ENCODE peak calls at places on chromosomes 4 and X, in eight cellular contexts. One of them, this sample, is unnamed.
A peak's percentile ranks its signal among the peaks of the same experiment; 100 is the strongest.

GRCh38 chrX:9865804-9866471 is 79.7 kb downstream of the SHROOM2 start:
- DNase-seq in mammary epithelial cell: peak; percentile 32
- DNase-seq in A549: no peak
- DNase-seq in testis: no peak
- DNase-seq in prostate gland: no peak
- DNase-seq in IMR-90: peak; percentile 61
- DNase-seq in heart right ventricle: no peak
- DNase-seq in Caco-2: no peak
- DNase-seq in this sample: peak; percentile 27

GRCh38 chr4:171718069-171718468 is 95.1 kb upstream of the GALNTL6 start:
- DNase-seq in mammary epithelial cell: no peak
- DNase-seq in A549: no peak
- DNase-seq in testis: no peak
- DNase-seq in prostate gland: no peak
- DNase-seq in IMR-90: no peak
- DNase-seq in heart right ventricle: no peak
- DNase-seq in Caco-2: no peak
- DNase-seq in this sample: no peak

GRCh38 chr4:113958766-113959540 is 20.5 kb downstream of the ARSJ start:
- DNase-seq in mammary epithelial cell: peak; percentile 86
- DNase-seq in A549: peak; percentile 83
- DNase-seq in testis: no peak
- DNase-seq in prostate gland: peak; percentile 32
- DNase-seq in IMR-90: peak; percentile 97
- DNase-seq in heart right ventricle: no peak
- DNase-seq in Caco-2: peak; percentile 60
- DNase-seq in this sample: no peak

GRCh38 chrX:40422021-40422420 is 158.7 kb upstream of the ATP6AP2 start:
- DNase-seq in mammary epithelial cell: no peak
- DNase-seq in A549: no peak
- DNase-seq in testis: no peak
- DNase-seq in prostate gland: no peak
- DNase-seq in IMR-90: no peak
- DNase-seq in heart right ventricle: no peak
- DNase-seq in Caco-2: no peak
- DNase-seq in this sample: no peak

GRCh38 chr4:111268769-111269414 is 646.0 kb upstream of the PITX2 start:
- DNase-seq in mammary epithelial cell: no peak
- DNase-seq in A549: no peak
- DNase-seq in testis: no peak
- DNase-seq in prostate gland: no peak
- DNase-seq in IMR-90: peak; percentile 49
- DNase-seq in heart right ventricle: no peak
- DNase-seq in Caco-2: no peak
- DNase-seq in this sample: no peak

GRCh38 chrX:21056636-21057035 is 317.6 kb upstream of the CNKSR2 start:
- DNase-seq in mammary epithelial cell: peak; percentile 31
- DNase-seq in A549: peak; percentile 38
- DNase-seq in testis: no peak
- DNase-seq in prostate gland: no peak
- DNase-seq in IMR-90: no peak
- DNase-seq in heart right ventricle: no peak
- DNase-seq in Caco-2: no peak
- DNase-seq in this sample: no peak

GRCh38 chrX:131752493-131753198 is 208.8 kb downstream of the OR13H1 start:
- DNase-seq in mammary epithelial cell: peak; percentile 77
- DNase-seq in A549: peak; percentile 92
- DNase-seq in testis: no peak
- DNase-seq in prostate gland: no peak
- DNase-seq in IMR-90: peak; percentile 88
- DNase-seq in heart right ventricle: no peak
- DNase-seq in Caco-2: no peak
- DNase-seq in this sample: peak; percentile 89

GRCh38 chr4:55561884-55562283 is 15.2 kb upstream of the CLOCK start:
- DNase-seq in mammary epithelial cell: no peak
- DNase-seq in A549: no peak
- DNase-seq in testis: no peak
- DNase-seq in prostate gland: no peak
- DNase-seq in IMR-90: no peak
- DNase-seq in heart right ventricle: no peak
- DNase-seq in Caco-2: no peak
- DNase-seq in this sample: no peak

GRCh38 chr4:44760142-44760898 is 34.0 kb upstream of the GNPDA2 start:
- DNase-seq in mammary epithelial cell: peak; percentile 12
- DNase-seq in A549: peak; percentile 23
- DNase-seq in testis: no peak
- DNase-seq in prostate gland: no peak
- DNase-seq in IMR-90: peak; percentile 20
- DNase-seq in heart right ventricle: no peak
- DNase-seq in Caco-2: peak; percentile 32
- DNase-seq in this sample: no peak

GRCh38 chrX:39828971-39829370 is 268.8 kb downstream of the BCOR start:
- DNase-seq in mammary epithelial cell: no peak
- DNase-seq in A549: no peak
- DNase-seq in testis: no peak
- DNase-seq in prostate gland: no peak
- DNase-seq in IMR-90: no peak
- DNase-seq in heart right ventricle: no peak
- DNase-seq in Caco-2: no peak
- DNase-seq in this sample: no peak

GRCh38 chr4:41009411-41009810 is 204.9 kb downstream of the APBB2 start:
- DNase-seq in mammary epithelial cell: peak; percentile 73
- DNase-seq in A549: peak; percentile 37
- DNase-seq in testis: no peak
- DNase-seq in prostate gland: no peak
- DNase-seq in IMR-90: peak; percentile 87
- DNase-seq in heart right ventricle: no peak
- DNase-seq in Caco-2: no peak
- DNase-seq in this sample: no peak

GRCh38 chrX:101799387-101799786 is 132.4 kb downstream of the ZMAT1 start:
- DNase-seq in mammary epithelial cell: peak; percentile 78
- DNase-seq in A549: peak; percentile 86
- DNase-seq in testis: peak; percentile 93
- DNase-seq in prostate gland: peak; percentile 88
- DNase-seq in IMR-90: peak; percentile 80
- DNase-seq in heart right ventricle: peak; percentile 90
- DNase-seq in Caco-2: peak; percentile 77
- DNase-seq in this sample: peak; percentile 90

GRCh38 chrX:31656013-31656412 is 584.2 kb upstream of the FTHL17 start:
- DNase-seq in mammary epithelial cell: peak; percentile 17
- DNase-seq in A549: no peak
- DNase-seq in testis: no peak
- DNase-seq in prostate gland: no peak
- DNase-seq in IMR-90: peak; percentile 47
- DNase-seq in heart right ventricle: no peak
- DNase-seq in Caco-2: no peak
- DNase-seq in this sample: no peak

GRCh38 chr4:83075696-83076095 is 38.8 kb downstream of the PLAC8 start:
- DNase-seq in mammary epithelial cell: no peak
- DNase-seq in A549: no peak
- DNase-seq in testis: no peak
- DNase-seq in prostate gland: no peak
- DNase-seq in IMR-90: peak; percentile 78
- DNase-seq in heart right ventricle: no peak
- DNase-seq in Caco-2: no peak
- DNase-seq in this sample: no peak

GRCh38 chr4:87073187-87073569 is 138.4 kb downstream of the AFF1 start:
- DNase-seq in mammary epithelial cell: no peak
- DNase-seq in A549: no peak
- DNase-seq in testis: no peak
- DNase-seq in prostate gland: no peak
- DNase-seq in IMR-90: no peak
- DNase-seq in heart right ventricle: no peak
- DNase-seq in Caco-2: no peak
- DNase-seq in this sample: no peak

GRCh38 chr4:87076690-87077358 is 142.0 kb downstream of the AFF1 start:
- DNase-seq in mammary epithelial cell: no peak
- DNase-seq in A549: no peak
- DNase-seq in testis: no peak
- DNase-seq in prostate gland: peak; percentile 44
- DNase-seq in IMR-90: no peak
- DNase-seq in heart right ventricle: no peak
- DNase-seq in Caco-2: no peak
- DNase-seq in this sample: no peak

GRCh38 chr4:87073570-87074470 is 139.0 kb downstream of the AFF1 start:
- DNase-seq in mammary epithelial cell: peak; percentile 17
- DNase-seq in A549: no peak
- DNase-seq in testis: peak; percentile 34
- DNase-seq in prostate gland: peak; percentile 53
- DNase-seq in IMR-90: peak; percentile 62
- DNase-seq in heart right ventricle: no peak
- DNase-seq in Caco-2: no peak
- DNase-seq in this sample: no peak

GRCh38 chr4:87077834-87078585 is 142.4 kb downstream of the KLHL8 start:
- DNase-seq in mammary epithelial cell: peak; percentile 33
- DNase-seq in A549: no peak
- DNase-seq in testis: peak; percentile 34
- DNase-seq in prostate gland: no peak
- DNase-seq in IMR-90: no peak
- DNase-seq in heart right ventricle: no peak
- DNase-seq in Caco-2: no peak
- DNase-seq in this sample: no peak

GRCh38 chr4:87075876-87076275 is 141.1 kb downstream of the AFF1 start:
- DNase-seq in mammary epithelial cell: no peak
- DNase-seq in A549: no peak
- DNase-seq in testis: no peak
- DNase-seq in prostate gland: no peak
- DNase-seq in IMR-90: no peak
- DNase-seq in heart right ventricle: no peak
- DNase-seq in Caco-2: no peak
- DNase-seq in this sample: no peak
- H3K4me1 ChIP-seq in mammary epithelial cell: peaks cover 30% of the 10 kb centered on the region
- H3K4me1 ChIP-seq in A549: peaks cover 41% of the 10 kb centered on the region
- H3K4me1 ChIP-seq in testis: peaks cover 36% of the 10 kb centered on the region
- H3K4me1 ChIP-seq in prostate gland: peaks cover 34% of the 10 kb centered on the region
- H3K4me1 ChIP-seq in IMR-90: peaks cover 13% of the 10 kb centered on the region
- H3K4me1 ChIP-seq in heart right ventricle: peaks cover 94% of the 10 kb centered on the region
- H3K4me1 ChIP-seq in Caco-2: no peaks in the 10 kb centered on the region
- H3K4me1 ChIP-seq in this sample: peaks cover 92% of the 10 kb centered on the region

DNA sequence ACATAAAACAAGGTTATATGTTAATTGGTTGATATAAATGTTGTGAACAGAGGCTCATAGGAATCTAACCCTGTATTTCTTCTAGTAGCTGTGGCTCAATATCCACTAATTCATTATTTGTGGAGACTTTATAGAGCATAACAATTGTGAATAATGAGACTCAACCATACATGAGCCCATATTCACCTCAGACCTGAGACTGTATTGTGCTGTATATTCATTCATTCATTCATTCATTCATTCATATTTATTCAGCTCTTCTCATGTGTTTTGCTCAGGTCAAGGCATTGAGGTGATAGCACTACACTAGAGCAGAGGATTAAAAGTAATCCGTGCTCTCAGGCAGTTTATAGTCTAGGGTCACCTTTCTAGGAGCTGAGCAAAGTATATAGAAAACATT is 24.5 kb upstream of the ANXA3 start:
- DNase-seq in mammary epithelial cell: no peak
- DNase-seq in A549: no peak
- DNase-seq in testis: no peak
- DNase-seq in prostate gland: no peak
- DNase-seq in IMR-90: no peak
- DNase-seq in heart right ventricle: no peak
- DNase-seq in Caco-2: no peak
- DNase-seq in this sample: no peak
- H3K4me1 ChIP-seq in mammary epithelial cell: peaks cover 16% of the 10 kb centered on the region
- H3K4me1 ChIP-seq in A549: peaks cover 22% of the 10 kb centered on the region
- H3K4me1 ChIP-seq in testis: no peaks in the 10 kb centered on the region
- H3K4me1 ChIP-seq in prostate gland: no peaks in the 10 kb centered on the region
- H3K4me1 ChIP-seq in IMR-90: peaks cover 10% of the 10 kb centered on the region
- H3K4me1 ChIP-seq in heart right ventricle: no peaks in the 10 kb centered on the region
- H3K4me1 ChIP-seq in Caco-2: no peaks in the 10 kb centered on the region
- H3K4me1 ChIP-seq in this sample: no peaks in the 10 kb centered on the region

DNA sequence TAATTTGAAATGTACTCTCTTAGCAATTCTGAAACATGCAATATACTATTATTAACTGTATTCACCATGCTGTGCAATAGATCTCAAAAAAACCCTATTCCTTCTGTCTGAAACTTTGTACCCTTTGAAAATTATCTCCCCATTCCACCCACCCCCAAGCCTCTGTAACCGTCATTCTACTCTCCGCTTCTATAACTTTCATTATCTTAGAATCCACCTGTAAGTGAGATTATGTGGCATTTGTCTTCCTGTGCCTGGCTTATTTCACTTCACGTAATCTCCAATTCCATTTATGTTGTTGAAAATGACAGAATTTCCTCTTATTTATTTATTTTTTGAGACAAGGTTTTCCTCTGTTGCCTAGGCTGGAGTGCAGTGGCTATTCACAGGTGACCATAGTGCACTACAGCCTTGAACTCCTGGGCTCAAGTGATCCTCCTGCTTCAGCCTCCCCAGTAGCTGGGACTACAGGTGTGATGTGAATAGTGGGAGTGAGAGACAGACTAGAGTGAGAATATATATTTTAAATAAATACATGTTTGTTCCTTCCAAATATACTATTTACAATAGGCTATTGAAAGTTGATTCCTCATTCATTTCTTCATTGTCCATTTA is 30.5 kb downstream of the VSIG4 start:
- DNase-seq in mammary epithelial cell: no peak
- DNase-seq in A549: no peak
- DNase-seq in testis: no peak
- DNase-seq in prostate gland: no peak
- DNase-seq in IMR-90: no peak
- DNase-seq in heart right ventricle: no peak
- DNase-seq in Caco-2: no peak
- DNase-seq in this sample: no peak
- H3K4me1 ChIP-seq in mammary epithelial cell: peaks cover 5% of the 10 kb centered on the region
- H3K4me1 ChIP-seq in A549: no peaks in the 10 kb centered on the region
- H3K4me1 ChIP-seq in testis: no peaks in the 10 kb centered on the region
- H3K4me1 ChIP-seq in prostate gland: no peaks in the 10 kb centered on the region
- H3K4me1 ChIP-seq in IMR-90: no peaks in the 10 kb centered on the region
- H3K4me1 ChIP-seq in heart right ventricle: peaks cover 73% of the 10 kb centered on the region
- H3K4me1 ChIP-seq in Caco-2: no peaks in the 10 kb centered on the region
- H3K4me1 ChIP-seq in this sample: no peaks in the 10 kb centered on the region

GRCh38 chr4:143357161-143357845 is 20.6 kb downstream of the GAB1 start:
- DNase-seq in mammary epithelial cell: peak; percentile 87
- DNase-seq in A549: no peak
- DNase-seq in testis: no peak
- DNase-seq in prostate gland: no peak
- DNase-seq in IMR-90: no peak
- DNase-seq in heart right ventricle: no peak
- DNase-seq in Caco-2: no peak
- DNase-seq in this sample: no peak

GRCh38 chr4:143358923-143359694 is 22.4 kb downstream of the GAB1 start:
- DNase-seq in mammary epithelial cell: peak; percentile 81
- DNase-seq in A549: peak; percentile 12
- DNase-seq in testis: no peak
- DNase-seq in prostate gland: peak; percentile 91
- DNase-seq in IMR-90: peak; percentile 93
- DNase-seq in heart right ventricle: no peak
- DNase-seq in Caco-2: peak; percentile 86
- DNase-seq in this sample: no peak

GRCh38 chr4:143358419-143358818 is 21.7 kb downstream of the GAB1 start:
- DNase-seq in mammary epithelial cell: no peak
- DNase-seq in A549: no peak
- DNase-seq in testis: no peak
- DNase-seq in prostate gland: no peak
- DNase-seq in IMR-90: no peak
- DNase-seq in heart right ventricle: no peak
- DNase-seq in Caco-2: no peak
- DNase-seq in this sample: no peak

GRCh38 chr4:143360838-143361237 is 24.2 kb downstream of the GAB1 start:
- DNase-seq in mammary epithelial cell: no peak
- DNase-seq in A549: no peak
- DNase-seq in testis: no peak
- DNase-seq in prostate gland: no peak
- DNase-seq in IMR-90: no peak
- DNase-seq in heart right ventricle: no peak
- DNase-seq in Caco-2: no peak
- DNase-seq in this sample: no peak

GRCh38 chr4:143359794-143360193 is 23.1 kb downstream of the GAB1 start:
- DNase-seq in mammary epithelial cell: peak; percentile 75
- DNase-seq in A549: no peak
- DNase-seq in testis: no peak
- DNase-seq in prostate gland: no peak
- DNase-seq in IMR-90: no peak
- DNase-seq in heart right ventricle: no peak
- DNase-seq in Caco-2: no peak
- DNase-seq in this sample: no peak
- H3K4me1 ChIP-seq in mammary epithelial cell: peaks cover 63% of the 10 kb centered on the region
- H3K4me1 ChIP-seq in A549: peaks cover 27% of the 10 kb centered on the region
- H3K4me1 ChIP-seq in testis: peaks cover 49% of the 10 kb centered on the region
- H3K4me1 ChIP-seq in prostate gland: peaks cover 3% of the 10 kb centered on the region
- H3K4me1 ChIP-seq in IMR-90: peaks cover 20% of the 10 kb centered on the region
- H3K4me1 ChIP-seq in heart right ventricle: peaks cover 67% of the 10 kb centered on the region
- H3K4me1 ChIP-seq in Caco-2: peaks cover 64% of the 10 kb centered on the region
- H3K4me1 ChIP-seq in this sample: peaks cover 74% of the 10 kb centered on the region